ENCODE peak calls at places on chromosomes 2 and 18, in five cellular contexts. T is HFFc6; L is neural progenitor cell; V is PC-3; H is CD8-positive, alpha-beta T cell. A is an unnamed sample.

GRCh38 chr2:12501469-12502147 is 215.1 kb upstream of the TRIB2 start:
- DNase-seq in H (peak; percentile 84), V (peak; percentile 27), T (no peak), L (no peak), A (no peak)

GRCh38 chr2:97005353-97005752 is 19.0 kb upstream of the FAM178B start:
- DNase-seq in V (peak; percentile 62), T (no peak), H (no peak), L (no peak), A (peak; percentile 29)

GRCh38 chr18:57743008-57743407 is 60.1 kb downstream of the ATP8B1 start:
- DNase-seq in L (no peak), V (peak; percentile 47), T (peak; percentile 80), H (no peak), A (no peak)

GRCh38 chr2:226707500-226707899 is 92.1 kb downstream of the IRS1 start:
- DNase-seq in T (no peak), V (no peak), H (no peak), L (no peak), A (no peak)

GRCh38 chr18:40179647-40180175 is 1775.3 kb upstream of the PIK3C3 start:
- DNase-seq in V (no peak), L (peak; percentile 55), T (no peak), H (no peak), A (no peak)

GRCh38 chr2:32937602-32938450 is 8.9 kb upstream of the LTBP1 start:
- DNase-seq in V (peak; percentile 87), L (peak; percentile 66), H (no peak), T (peak; percentile 9), A (peak; percentile 39)

GRCh38 chr2:188524519-188525113 is 232.9 kb downstream of the GULP1 start:
- DNase-seq in L (peak; percentile 56), T (peak; percentile 35), V (peak; percentile 75), H (no peak), A (peak; percentile 67)

GRCh38 chr2:63053889-63054725 is 3.5 kb downstream of the OTX1 start:
- DNase-seq in T (no peak), V (no peak), L (peak; percentile 78), H (no peak), A (no peak)

GRCh38 chr2:230498506-230499107 is 82.6 kb downstream of the SP100 start:
- DNase-seq in T (no peak), V (no peak), H (no peak), L (no peak), A (no peak)

DNA sequence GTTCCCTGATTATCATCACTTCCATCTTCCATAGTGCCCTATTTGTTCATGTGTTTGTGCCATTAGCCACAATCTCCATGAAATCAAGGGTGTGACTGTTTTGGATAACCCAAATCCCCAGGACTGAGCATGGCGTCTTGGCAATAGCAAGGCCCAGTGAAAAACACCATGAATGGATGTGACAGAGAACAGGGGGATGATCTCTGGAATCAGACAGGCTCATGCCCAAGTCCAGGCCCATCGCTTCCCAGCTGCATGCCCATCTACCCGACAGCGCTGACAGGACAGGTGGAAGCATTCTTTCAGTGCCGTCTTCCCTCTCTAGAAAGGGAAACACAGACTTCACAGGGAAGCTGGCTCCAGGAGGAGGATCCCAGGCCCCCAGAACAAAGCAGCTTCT is 50.0 kb downstream of the HDLBP start:
- DNase-seq in T (no peak), L (peak; percentile 22), H (no peak), V (no peak), A (no peak)
- TF ChIP-seq CTCF in T (no peak), L (no peak), H (no peak), V (no peak), A (no peak)

GRCh38 chr2:72475246-72475645 is 327.6 kb upstream of the CYP26B1 start:
- DNase-seq in H (no peak), T (no peak), V (no peak), L (no peak), A (no peak)
- TF ChIP-seq CTCF in H (no peak), T (no peak), V (no peak), L (no peak), A (no peak)

DNA sequence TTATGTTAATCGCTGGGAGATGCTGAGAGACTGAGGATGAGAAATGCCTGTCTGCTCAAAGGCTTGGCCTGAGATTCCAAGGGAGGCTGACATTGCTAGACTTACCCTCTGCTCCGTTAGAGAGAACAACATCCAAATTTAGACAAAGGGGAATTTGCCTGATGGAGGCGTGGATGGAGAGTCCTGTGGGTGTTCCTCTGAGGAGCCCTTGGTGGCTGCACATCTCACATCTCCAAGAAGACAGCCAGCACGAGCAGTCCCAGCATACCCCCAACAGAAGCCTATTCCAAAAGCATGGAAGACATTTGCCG is 18.7 kb upstream of the FZD7 start:
- DNase-seq in T (no peak), V (no peak), L (no peak), H (no peak), A (no peak)
- TF ChIP-seq CTCF in T (no peak), V (no peak), L (no peak), H (no peak), A (no peak)

GRCh38 chr2:100865819-100866462 is 46.0 kb downstream of the NPAS2 start:
- DNase-seq in L (no peak), V (peak; percentile 91), H (no peak), T (peak; percentile 73), A (peak; percentile 35)

GRCh38 chr2:100868083-100868482 is 48.1 kb downstream of the NPAS2 start:
- DNase-seq in H (no peak), L (no peak), T (no peak), V (no peak), A (no peak)

GRCh38 chr2:100875516-100876230 is 55.7 kb downstream of the NPAS2 start:
- DNase-seq in H (no peak), T (no peak), L (peak; percentile 68), V (no peak), A (no peak)

GRCh38 chr2:100869146-100869545 is 49.2 kb downstream of the NPAS2 start:
- DNase-seq in T (no peak), H (no peak), V (peak; percentile 20), L (no peak), A (no peak)

GRCh38 chr2:100870652-100871531 is 51.0 kb downstream of the NPAS2 start:
- DNase-seq in T (no peak), V (peak; percentile 43), H (no peak), L (peak; percentile 32), A (peak; percentile 34)
- TF ChIP-seq CTCF in T (peak; percentile 72), V (peak; percentile 73), H (no peak), L (peak; percentile 47), A (no peak)

GRCh38 chr2:218318241-218318640 is 25.9 kb upstream of the TMBIM1 start:
- DNase-seq in H (no peak), T (no peak), L (no peak), V (no peak), A (no peak)
- TF ChIP-seq CTCF in H (no peak), T (no peak), L (no peak), V (no peak), A (no peak)

GRCh38 chr2:235925250-235925919 is 242.8 kb downstream of the GBX2 start:
- DNase-seq in H (no peak), L (no peak), T (no peak), V (no peak), A (no peak)

GRCh38 chr2:235924675-235925063 is 243.5 kb downstream of the GBX2 start:
- DNase-seq in T (no peak), L (no peak), H (no peak), V (no peak), A (no peak)

GRCh38 chr2:235923859-235924674 is 244.1 kb downstream of the GBX2 start:
- DNase-seq in L (no peak), V (no peak), H (no peak), T (no peak), A (no peak)

GRCh38 chr2:235921508-235922260 is 246.5 kb downstream of the GBX2 start:
- DNase-seq in V (no peak), L (no peak), H (no peak), T (no peak), A (no peak)

DNA sequence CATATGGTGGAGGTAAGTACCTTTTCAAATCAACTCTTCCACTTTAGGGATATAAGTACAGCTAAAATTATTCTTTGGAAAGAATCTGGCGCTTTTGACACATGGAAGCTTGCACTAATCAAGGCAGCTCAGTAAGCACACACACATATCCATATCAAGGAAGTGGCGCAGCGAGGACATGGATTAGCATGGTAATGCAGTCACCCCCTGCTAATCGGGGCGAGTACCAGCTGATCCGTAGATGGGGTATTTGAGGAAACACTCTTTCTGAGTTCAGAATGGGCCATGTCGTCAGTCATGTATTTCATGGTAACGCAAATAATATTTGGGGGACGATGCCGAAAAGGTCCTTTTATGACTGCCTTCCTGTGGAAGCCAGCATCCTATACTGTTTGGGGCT is 245.3 kb downstream of the GBX2 start:
- DNase-seq in T (no peak), V (no peak), H (no peak), L (no peak), A (no peak)
- TF ChIP-seq CTCF in T (no peak), V (no peak), H (no peak), L (no peak), A (no peak)

GRCh38 chr18:11726556-11726955 is 37.5 kb downstream of the GNAL start:
- DNase-seq in T (no peak), V (peak; percentile 42), H (no peak), L (no peak), A (peak; percentile 33)

GRCh38 chr18:11733031-11733430 is 44.0 kb downstream of the GNAL start:
- DNase-seq in H (peak; percentile 75), V (peak; percentile 85), L (peak; percentile 88), T (peak; percentile 25), A (peak; percentile 75)

GRCh38 chr18:11729556-11729955 is 40.5 kb downstream of the GNAL start:
- DNase-seq in L (no peak), V (peak; percentile 46), H (no peak), T (no peak), A (no peak)

GRCh38 chr18:11728247-11728646 is 39.2 kb downstream of the GNAL start:
- DNase-seq in H (no peak), V (peak; percentile 39), L (peak; percentile 60), T (no peak), A (peak; percentile 59)
- TF ChIP-seq CTCF in H (no peak), V (peak; percentile 51), L (peak; percentile 50), T (peak; percentile 44), A (peak; percentile 41)